ENCODE peak calls at places on chromosomes 11 and 22, in ten cellular contexts. I is GM12865; N is activated CD4-positive, alpha-beta T cell treated with anti-CD3 and anti-CD28 coated beads for 24 hours; M is DMS153; E is AG09309; O is T-helper 1 cell; G is H4; H is EH; L is NCI-H1092 treated with DMSO at 0.1 percent for 48 hours; R is endothelial cell. P is an unnamed sample.
A peak's percentile ranks its signal among the peaks of the same experiment; 100 is the strongest.

GRCh38 chr11:83826078-83826477 is 539.9 kb upstream of the CCDC90B start:
- DNase-seq in E (no peak), I (no peak), L (no peak), H (no peak), O (no peak), G (no peak), N (no peak), M (no peak), R (no peak), P (no peak)

GRCh38 chr22:44449683-44450425 is 48.2 kb downstream of the RTL6 start:
- DNase-seq in H (no peak), L (no peak), R (no peak), E (no peak), I (no peak), O (no peak), N (no peak), G (no peak), M (no peak), P (no peak)

GRCh38 chr11:7436657-7437056 is 48.6 kb upstream of the OLFML1 start:
- DNase-seq in G (no peak), I (peak; percentile 60), R (no peak), L (no peak), N (no peak), M (no peak), E (no peak), O (peak; percentile 7), H (no peak), P (no peak)

GRCh38 chr11:559712-560304 is 730 bp downstream of the LMNTD2 start:
- DNase-seq in R (no peak), H (no peak), E (no peak), I (no peak), G (no peak), M (no peak), O (no peak), L (no peak), N (no peak), P (peak; percentile 58)

GRCh38 chr11:124799384-124800225 is 601 bp downstream of the MSANTD2 start:
- DNase-seq in O (peak; percentile 38), L (peak; percentile 31), E (no peak), R (peak; percentile 57), N (peak; percentile 30), H (peak; percentile 39), M (no peak), I (peak; percentile 49), G (no peak), P (peak; percentile 48)

GRCh38 chr22:47596176-47596690 is 833.8 kb downstream of the TBC1D22A start:
- DNase-seq in I (no peak), N (no peak), L (no peak), O (no peak), M (no peak), E (no peak), G (no peak), H (no peak), R (no peak), P (peak; percentile 17)

GRCh38 chr22:37020192-37020479 is 594 bp downstream of the MPST start:
- DNase-seq in L (peak; percentile 61), E (no peak), G (peak; percentile 17), N (no peak), H (peak; percentile 54), R (no peak), O (no peak), M (no peak), I (peak; percentile 24), P (peak; percentile 65)

GRCh38 chr22:37619991-37620390 is 11.4 kb downstream of the GGA1 start:
- DNase-seq in M (no peak), O (no peak), G (no peak), L (no peak), I (no peak), N (no peak), R (no peak), E (no peak), H (no peak), P (no peak)

GRCh38 chr11:64598106-64598796 is 7.2 kb downstream of the SLC22A12 start:
- DNase-seq in H (no peak), G (no peak), M (no peak), I (no peak), O (no peak), N (no peak), L (no peak), R (no peak), E (no peak), P (no peak)

GRCh38 chr11:93329936-93330445 is 551 bp upstream of the DEUP1 start:
- DNase-seq in E (no peak), I (no peak), L (peak; percentile 87), N (no peak), H (no peak), G (no peak), M (peak; percentile 69), O (no peak), R (peak; percentile 4), P (no peak)

GRCh38 chr11:125305346-125305745 is 140.8 kb downstream of the PKNOX2 start:
- DNase-seq in N (no peak), G (no peak), L (peak; percentile 61), E (no peak), M (no peak), I (no peak), O (no peak), H (no peak), R (no peak), P (no peak)

GRCh38 chr11:64044730-64045386 is 9.1 kb downstream of the FLRT1 start:
- DNase-seq in I (no peak), E (no peak), O (no peak), G (no peak), H (no peak), N (no peak), L (peak; percentile 78), R (no peak), M (peak; percentile 52), P (no peak)

GRCh38 chr11:85826096-85826855 is 15.3 kb upstream of the SYTL2 start:
- DNase-seq in M (no peak), N (no peak), O (no peak), G (no peak), I (peak; percentile 19), R (peak; percentile 39), E (no peak), H (peak; percentile 69), L (peak; percentile 4), P (no peak)

GRCh38 chr11:2390871-2391662 is 9.5 kb upstream of the TSSC4 start:
- DNase-seq in O (no peak), G (no peak), M (no peak), E (peak; percentile 13), I (no peak), L (no peak), H (peak; percentile 93), N (no peak), R (no peak), P (peak; percentile 73)

GRCh38 chr11:126411971-126412381 is 56.5 kb downstream of the ST3GAL4 start:
- DNase-seq in N (no peak), G (no peak), I (no peak), O (no peak), L (no peak), M (no peak), R (no peak), H (peak; percentile 22), E (no peak), P (no peak)

GRCh38 chr11:95419915-95420314 is 188.9 kb upstream of the SESN3 start:
- DNase-seq in R (no peak), N (no peak), E (peak; percentile 11), O (no peak), G (peak; percentile 44), I (no peak), H (peak; percentile 8), L (no peak), M (no peak), P (no peak)

GRCh38 chr22:36077261-36077660 is 48.6 kb upstream of the RBFOX2 start:
- DNase-seq in G (no peak), N (no peak), H (peak; percentile 76), I (no peak), R (no peak), M (no peak), L (no peak), O (no peak), E (peak; percentile 65), P (no peak)

GRCh38 chr22:26666035-26666338 is 8.6 kb downstream of the MIAT start:
- DNase-seq in R (no peak), O (no peak), L (no peak), G (no peak), M (no peak), E (no peak), I (no peak), N (no peak), H (peak; percentile 81), P (no peak)

GRCh38 chr22:49760280-49760629 is 67.4 kb downstream of the BRD1 start:
- DNase-seq in H (no peak), O (no peak), I (peak; percentile 64), M (peak; percentile 50), N (no peak), G (no peak), L (no peak), R (no peak), E (no peak), P (no peak)